ENCODE peak calls at places on chromosomes 3 and 15, in seven cellular contexts. P, I, T, N, Y, D and K are unnamed samples.

GRCh38 chr3:15646924-15647511 is 45.5 kb downstream of the BTD start:
- DNase-seq in P (no peak), I (peak), D (peak), N (peak), T (peak), Y (no peak), K (peak)

GRCh38 chr3:178072391-178072790 is 463.8 kb upstream of the KCNMB2 start:
- DNase-seq in I (no peak), D (no peak), Y (no peak), P (no peak), N (no peak), T (no peak), K (no peak)

GRCh38 chr3:195204360-195205166 is 66.4 kb downstream of the XXYLT1 start:
- DNase-seq in T (peak), N (no peak), D (peak), Y (peak), I (no peak), P (no peak), K (no peak)

GRCh38 chr3:128714887-128715496 is 11.0 kb upstream of the RAB7A start:
- DNase-seq in D (no peak), N (no peak), I (no peak), P (no peak), Y (peak), T (no peak), K (no peak)

GRCh38 chr15:66131200-66131599 is 122.3 kb downstream of the MEGF11 start:
- DNase-seq in N (no peak), P (no peak), D (no peak), T (no peak), I (no peak), Y (no peak), K (no peak)

GRCh38 chr15:71237456-71238188 is 122.4 kb downstream of the THSD4 start:
- DNase-seq in P (no peak), N (peak), Y (peak), T (peak), D (peak), I (peak), K (no peak)

GRCh38 chr15:67943961-67944674 is 104.3 kb upstream of the RNU6-1 start:
- DNase-seq in Y (no peak), T (no peak), N (no peak), D (no peak), I (peak), P (no peak), K (peak)

GRCh38 chr3:31890742-31891469 is 90.2 kb downstream of the OSBPL10 start:
- DNase-seq in P (no peak), D (no peak), Y (no peak), T (no peak), N (peak), I (no peak), K (no peak)

GRCh38 chr15:39391230-39391629 is 189.6 kb upstream of the THBS1 start:
- DNase-seq in D (no peak), N (peak), P (no peak), I (no peak), Y (no peak), T (no peak), K (no peak)

GRCh38 chr3:59436164-59436958 is 386.5 kb upstream of the CFAP20DC start:
- DNase-seq in Y (no peak), I (no peak), P (no peak), N (no peak), D (no peak), T (no peak), K (no peak)

GRCh38 chr3:52710512-52710911 is 4.6 kb downstream of the SPCS1 start:
- DNase-seq in D (no peak), I (no peak), T (no peak), P (no peak), Y (no peak), N (no peak), K (no peak)

GRCh38 chr15:58410353-58410752 is 21.4 kb upstream of the LIPC start:
- DNase-seq in I (no peak), D (no peak), T (no peak), N (no peak), P (no peak), Y (peak), K (no peak)

GRCh38 chr3:66428733-66429132 is 72.1 kb downstream of the LRIG1 start:
- DNase-seq in N (peak), T (no peak), P (no peak), I (peak), Y (no peak), D (peak), K (peak)

GRCh38 chr3:133694288-133695268 is 32.8 kb upstream of the TOPBP1 start:
- DNase-seq in D (no peak), P (no peak), N (no peak), Y (no peak), T (no peak), I (no peak), K (no peak)

GRCh38 chr3:129482721-129483120 is 42.7 kb downstream of the IFT122 start:
- DNase-seq in Y (peak), N (no peak), T (no peak), I (no peak), D (no peak), P (no peak), K (no peak)

GRCh38 chr3:100427694-100428093 is 26.4 kb downstream of the LNP1 start:
- DNase-seq in I (no peak), D (no peak), T (no peak), Y (no peak), N (no peak), P (no peak), K (no peak)

GRCh38 chr3:193640728-193641127 is 47.7 kb downstream of the OPA1 start:
- DNase-seq in N (no peak), I (no peak), P (no peak), T (no peak), Y (no peak), D (no peak), K (no peak)

GRCh38 chr3:38397320-38397719 is 50.7 kb downstream of the XYLB start:
- DNase-seq in P (no peak), T (no peak), D (peak), Y (no peak), N (peak), I (peak), K (no peak)

GRCh38 chr15:38012894-38013293 is 78.5 kb downstream of the TMCO5A start:
- DNase-seq in N (no peak), T (peak), Y (no peak), P (no peak), I (no peak), D (no peak), K (no peak)

GRCh38 chr15:85600001-85600400 is 194.7 kb downstream of the KLHL25 start:
- DNase-seq in D (no peak), Y (no peak), I (no peak), T (no peak), N (no peak), P (no peak), K (no peak)

GRCh38 chr3:179871782-179872181 is 165.0 kb downstream of the PEX5L start:
- DNase-seq in D (no peak), P (no peak), I (no peak), N (peak), Y (no peak), T (no peak), K (no peak)

GRCh38 chr15:75720787-75721461 is 8.3 kb upstream of the CSPG4 start:
- DNase-seq in Y (peak), D (peak), T (no peak), I (no peak), P (no peak), N (peak), K (no peak)

GRCh38 chr15:85097706-85098105 is 116.0 kb downstream of the PDE8A start:
- DNase-seq in T (no peak), N (no peak), D (no peak), P (no peak), I (no peak), Y (no peak), K (no peak)

GRCh38 chr3:40597441-40597840 is 72.7 kb downstream of the ZNF621 start:
- DNase-seq in N (peak), Y (no peak), D (peak), I (no peak), P (no peak), T (no peak), K (no peak)

GRCh38 chr3:24548278-24548677 is 53.6 kb upstream of the THRB start:
- DNase-seq in D (peak), T (no peak), P (no peak), N (no peak), Y (no peak), I (no peak), K (no peak)

GRCh38 chr3:126343675-126344074 is 13.5 kb downstream of the KLF15 start:
- DNase-seq in I (no peak), P (no peak), T (peak), N (no peak), D (no peak), Y (no peak), K (no peak)

GRCh38 chr3:160012108-160012507 is 23.5 kb downstream of the IL12A start:
- DNase-seq in I (no peak), N (no peak), T (no peak), Y (peak), P (no peak), D (no peak), K (no peak)

GRCh38 chr3:117045143-117045542 is 335.6 kb downstream of the TUSC7 start:
- DNase-seq in Y (peak), N (no peak), P (no peak), T (no peak), I (no peak), D (no peak), K (no peak)

GRCh38 chr3:152103257-152103656 is 165.5 kb upstream of the MBNL1 start:
- DNase-seq in T (no peak), D (no peak), Y (no peak), N (no peak), P (no peak), I (no peak), K (no peak)

GRCh38 chr3:122246214-122246613 is 62.7 kb downstream of the CASR start:
- DNase-seq in I (no peak), Y (no peak), D (no peak), P (no peak), N (no peak), T (no peak), K (no peak)